ENCODE peak calls at places on chromosomes 13 and 19, in six cellular contexts. A is GM12878, C is endothelial cell of umbilical vein, I is K562, Q is A549, M is HepG2. J is an unnamed sample.

GRCh38 chr13:32316030-32316344 is 679 bp downstream of the BRCA2 start:
- DNase-seq in C (no peak), M (no peak), I (no peak), Q (no peak), A (peak), J (no peak)

GRCh38 chr13:67228909-67229308 is 1.2 kb downstream of the PCDH9 start:
- DNase-seq in I (no peak), A (no peak), Q (no peak), C (peak), M (no peak), J (no peak)

GRCh38 chr19:980133-980998 is 3.8 kb upstream of the WDR18 start:
- DNase-seq in Q (no peak), A (no peak), I (peak), M (peak), C (no peak), J (peak)

GRCh38 chr19:18603255-18603957 is 3.2 kb downstream of the CRLF1 start:
- DNase-seq in I (peak), Q (no peak), A (no peak), C (no peak), M (no peak), J (peak)

GRCh38 chr13:111503376-111503775 is 182.9 kb downstream of the TEX29 start:
- DNase-seq in Q (no peak), I (no peak), A (no peak), M (no peak), C (no peak), J (no peak)

GRCh38 chr13:51152713-51153112 is 41.6 kb upstream of the C13orf42 start:
- DNase-seq in A (no peak), Q (no peak), I (no peak), C (no peak), M (no peak), J (peak)

GRCh38 chr19:48975947-48976847 is 11.1 kb downstream of the FTL start:
- DNase-seq in Q (peak), C (peak), A (no peak), M (no peak), I (peak), J (peak)

GRCh38 chr13:27245610-27246009 is 5.7 kb upstream of the RPL21 start:
- DNase-seq in A (no peak), Q (no peak), M (no peak), I (no peak), C (no peak), J (no peak)

GRCh38 chr13:100338265-100338664 is 249.4 kb downstream of the PCCA start:
- DNase-seq in M (no peak), C (no peak), I (no peak), A (no peak), Q (no peak), J (no peak)

GRCh38 chr19:36973021-36973843 is 57.1 kb downstream of the ZNF568 start:
- DNase-seq in I (peak), A (peak), Q (no peak), M (no peak), C (peak), J (no peak)

GRCh38 chr13:46100191-46100877 is 4.5 kb downstream of the CPB2 start:
- DNase-seq in Q (no peak), M (no peak), I (peak), C (no peak), A (no peak), J (peak)

GRCh38 chr13:85590231-85590931 is 208.8 kb downstream of the SLITRK6 start:
- DNase-seq in C (no peak), A (no peak), Q (no peak), I (no peak), M (no peak), J (no peak)

GRCh38 chr19:14398563-14398962 is 17.3 kb downstream of the ADGRE5 start:
- DNase-seq in Q (no peak), M (no peak), C (no peak), A (no peak), I (no peak), J (no peak)

GRCh38 chr19:15905026-15905425 is 7.2 kb upstream of the CYP4F2 start:
- DNase-seq in Q (no peak), C (no peak), I (no peak), M (no peak), A (no peak), J (no peak)

GRCh38 chr19:54209748-54210494 is 9.3 kb downstream of the RPS9 start:
- DNase-seq in M (peak), C (peak), A (no peak), I (peak), Q (peak), J (peak)

GRCh38 chr13:60078226-60078625 is 85.5 kb downstream of the DIAPH3 start:
- DNase-seq in M (no peak), C (no peak), I (no peak), Q (no peak), A (no peak), J (no peak)

DNA sequence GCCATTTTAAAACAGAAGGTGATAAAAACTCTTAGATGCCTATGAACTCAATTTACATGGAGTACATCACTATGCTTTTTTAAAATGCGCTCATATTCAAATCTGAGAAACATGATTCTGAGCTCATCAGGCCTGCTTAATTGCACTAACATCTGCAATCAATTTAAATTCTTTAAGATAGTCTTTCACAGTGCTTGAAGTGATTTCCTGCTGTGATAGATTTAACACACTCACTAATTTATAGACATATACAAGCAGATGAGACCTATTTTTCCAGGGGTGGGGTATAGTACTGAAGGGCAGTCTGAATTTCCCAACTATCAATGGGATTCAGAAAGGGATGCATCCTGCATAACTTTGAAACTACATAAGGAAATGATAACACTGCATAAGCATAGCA is 82.9 kb downstream of the DIAPH3 start:
- DNase-seq in C (no peak), Q (no peak), M (no peak), I (no peak), A (no peak), J (no peak)
- TF ChIP-seq MAX in C (no peak), Q (no peak), M (no peak), I (no peak), A (no peak), J (no peak)

DNA sequence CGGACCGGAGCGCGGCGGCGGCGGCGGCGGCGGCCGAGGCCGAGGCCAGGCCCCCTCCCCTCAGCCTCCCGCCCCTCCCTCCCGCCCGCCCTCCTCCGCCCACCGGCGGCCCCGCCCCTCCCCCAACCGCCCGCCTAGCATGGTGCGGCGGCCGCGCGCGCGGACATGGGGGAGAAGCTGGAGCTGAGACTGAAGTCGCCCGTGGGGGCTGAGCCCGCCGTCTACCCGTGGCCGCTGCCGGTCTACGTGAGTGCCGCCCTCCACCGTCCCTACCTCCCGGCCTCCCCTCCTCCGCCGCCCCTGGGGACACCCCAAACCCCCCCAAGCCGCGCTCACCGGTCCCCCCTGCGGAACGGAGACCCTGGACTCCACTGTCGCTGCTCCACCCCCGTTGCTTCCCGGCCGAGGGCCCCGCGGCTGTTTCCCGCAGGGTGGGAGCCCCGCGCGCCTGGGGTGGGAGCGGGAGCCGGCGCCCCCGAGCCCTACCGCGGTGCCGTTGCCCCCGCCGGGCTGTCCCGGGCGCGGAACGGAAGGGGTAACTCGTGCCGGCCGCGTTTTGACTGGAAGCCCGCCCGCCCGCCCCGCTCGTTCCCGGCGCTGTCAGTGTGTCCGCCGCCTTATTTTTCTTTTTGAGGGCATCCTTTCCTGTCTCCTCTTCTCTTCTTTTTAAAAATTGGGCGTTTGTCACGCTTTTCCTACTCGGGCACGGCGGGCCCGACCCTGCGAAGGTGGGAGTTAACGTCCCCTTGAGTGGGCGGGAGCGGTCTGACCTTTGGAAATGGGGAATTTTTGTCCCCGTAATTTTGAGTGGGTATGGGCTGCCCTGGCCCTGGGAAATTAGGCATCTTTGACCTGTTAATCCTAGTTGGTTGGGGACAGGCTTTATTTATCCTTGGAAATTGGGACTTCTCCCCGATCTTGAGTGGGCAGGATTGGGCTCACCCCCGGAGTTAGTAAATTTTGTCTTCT is 571 bp downstream of the DOT1L start:
- DNase-seq in Q (no peak), C (peak), M (no peak), I (no peak), A (no peak), J (no peak)
- TF ChIP-seq MYC in Q (no peak), C (no peak), M (no peak), I (no peak), A (no peak), J (no peak)

GRCh38 chr19:11198175-11198534 is 810 bp upstream of the KANK2 start:
- DNase-seq in A (no peak), M (no peak), Q (no peak), I (no peak), C (no peak), J (no peak)

GRCh38 chr19:11198769-11199469 is 1.6 kb upstream of the KANK2 start:
- DNase-seq in A (no peak), C (no peak), M (no peak), Q (no peak), I (no peak), J (no peak)

GRCh38 chr19:11195681-11196080 is 1.7 kb downstream of the KANK2 start:
- DNase-seq in A (no peak), M (no peak), I (no peak), Q (no peak), C (no peak), J (no peak)

GRCh38 chr19:11196406-11197287 is 698 bp downstream of the KANK2 start:
- DNase-seq in Q (peak), M (no peak), I (peak), A (no peak), C (peak), J (peak)

DNA sequence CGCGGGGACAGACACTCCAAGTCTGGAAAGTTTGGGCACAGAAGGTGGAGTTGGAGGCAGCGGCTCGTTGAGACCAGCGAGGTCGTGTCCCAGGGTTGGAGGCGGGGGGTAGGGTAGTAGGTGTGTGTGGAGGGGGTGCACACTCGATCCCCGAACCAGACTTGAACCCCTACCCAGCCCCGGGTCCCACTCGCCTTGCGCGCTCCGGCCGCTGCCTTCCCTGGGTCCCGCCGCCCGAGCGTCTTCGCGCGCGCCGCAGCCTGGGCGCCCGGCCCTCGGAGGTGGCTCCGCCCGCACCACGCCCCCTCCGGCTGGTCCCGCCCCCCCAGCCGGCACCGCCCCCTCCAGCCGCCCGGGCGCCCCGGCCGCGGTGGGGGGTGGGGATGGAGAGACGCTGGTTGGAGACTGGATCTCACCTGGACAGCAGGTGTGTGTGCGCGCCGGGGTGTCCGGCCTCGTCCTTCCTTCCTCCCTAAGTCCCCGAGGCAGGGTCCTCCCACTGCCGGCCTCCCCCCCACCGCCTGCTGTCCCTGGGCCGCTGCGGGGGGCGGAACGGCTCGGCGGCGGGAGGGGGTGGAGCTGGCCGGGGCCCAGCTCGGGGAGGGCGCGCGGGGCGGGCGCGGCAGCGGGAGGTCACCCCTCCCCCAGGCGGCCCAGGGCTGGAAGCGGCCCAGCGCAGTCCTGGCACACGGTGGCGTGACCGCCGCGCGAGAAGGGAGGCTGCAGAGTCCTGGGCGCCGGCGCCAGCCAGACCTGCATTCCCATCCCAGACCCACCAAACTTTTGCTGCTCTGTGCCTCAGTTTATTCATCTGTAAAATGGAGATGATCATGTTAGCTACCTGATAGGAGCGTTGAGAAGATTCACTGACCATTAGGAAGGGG is at the start of gene KANK2:
- DNase-seq in A (peak), C (peak), I (peak), M (peak), Q (peak), J (peak)
- TF ChIP-seq POLR2A in A (peak), C (peak), I (peak), M (peak), Q (peak), J (peak)

GRCh38 chr19:43699506-43700367 is 16.1 kb upstream of the IRGC start:
- DNase-seq in I (no peak), C (peak), M (no peak), A (no peak), Q (no peak), J (no peak)
- TF ChIP-seq MAX in I (no peak), C (no peak), M (no peak), A (no peak), Q (no peak), J (no peak)

DNA sequence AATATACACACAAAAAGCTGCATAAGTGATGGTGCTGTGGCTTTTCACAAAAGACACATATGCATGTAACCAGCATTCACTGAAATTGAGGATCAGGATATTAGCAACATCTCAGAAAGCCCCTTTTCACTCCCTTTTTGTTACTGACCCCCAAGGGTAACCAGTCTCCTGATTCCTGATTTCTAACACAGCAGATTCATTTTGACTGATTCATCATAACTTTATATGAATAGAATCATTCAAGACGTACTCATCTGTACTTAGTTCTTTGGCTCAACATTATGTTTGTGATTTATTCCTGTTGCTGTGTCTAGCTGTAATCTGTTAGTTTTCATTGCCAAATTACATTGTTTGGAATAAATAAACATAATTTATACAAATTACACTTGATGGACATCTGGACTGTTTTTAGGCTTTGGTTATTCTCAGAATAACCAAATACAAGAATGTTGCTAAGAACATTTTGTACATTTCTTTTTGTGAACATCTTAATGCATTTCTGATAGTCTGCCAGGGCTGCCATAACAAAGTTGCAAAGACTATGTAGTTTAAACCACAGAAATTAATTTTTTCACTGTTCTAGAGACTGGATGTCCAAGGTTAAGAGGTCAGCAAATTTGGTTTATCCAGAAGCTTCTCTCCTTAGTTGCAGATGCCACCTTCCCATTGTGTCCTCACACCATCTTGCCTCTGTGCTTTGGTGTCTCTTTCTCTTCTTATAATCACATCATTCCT is 62.7 kb upstream of the EDNRB start:
- DNase-seq in A (no peak), M (no peak), C (peak), I (no peak), Q (no peak), J (no peak)
- TF ChIP-seq MYC in A (no peak), M (no peak), C (no peak), I (no peak), Q (no peak), J (no peak)

DNA sequence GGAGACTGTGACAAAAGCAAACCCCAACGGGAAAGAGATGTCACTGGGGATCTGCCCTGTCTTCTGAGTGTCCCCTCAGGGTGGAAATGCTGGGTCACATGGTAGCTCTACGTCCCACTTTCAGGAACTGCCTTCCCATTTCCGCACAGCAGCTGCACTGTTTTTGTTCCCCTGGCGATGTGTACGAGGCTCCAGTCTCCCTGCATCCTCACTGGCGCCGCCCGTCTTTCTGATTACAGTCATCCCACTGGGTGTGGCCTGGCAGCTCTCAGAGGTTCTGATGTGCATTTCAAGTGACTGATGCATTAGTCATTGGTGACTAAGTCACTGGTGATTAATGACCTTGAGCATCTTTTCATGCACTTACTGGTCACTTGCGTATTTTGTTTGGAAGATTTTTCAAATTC is 21.2 kb downstream of the PCID2 start:
- DNase-seq in C (peak), Q (peak), I (peak), M (peak), A (no peak), J (peak)
- TF ChIP-seq POLR2A in C (peak), Q (no peak), I (peak), M (no peak), A (no peak), J (no peak)

DNA sequence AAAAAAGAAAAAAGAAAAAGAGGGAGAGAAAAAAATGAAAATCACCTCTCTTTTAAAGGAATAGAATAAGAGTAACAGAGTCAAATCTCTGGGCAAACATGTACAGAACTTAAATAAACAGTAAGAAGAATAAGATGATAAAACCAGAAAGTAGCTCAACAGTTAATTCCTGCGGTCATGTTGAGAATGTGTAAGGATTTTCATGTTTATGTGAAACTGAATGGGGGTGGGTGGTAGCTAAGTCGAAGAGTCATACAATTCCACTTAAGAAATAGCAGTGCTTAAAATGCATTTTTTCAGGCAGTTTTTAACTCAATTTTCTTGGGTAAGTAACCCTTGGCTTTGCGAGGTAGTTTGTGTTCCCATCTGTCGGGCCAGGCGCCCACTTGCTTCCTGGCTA is 60.9 kb downstream of the PEX11G start:
- DNase-seq in M (no peak), I (no peak), C (no peak), Q (no peak), A (no peak), J (no peak)
- TF ChIP-seq MAX in M (no peak), I (no peak), C (no peak), Q (no peak), A (no peak), J (no peak)

J was measured in NB4.